ENCODE peak calls at places on chromosome 17, in seven cellular contexts. One of them, this sample, is unnamed.

GRCh38 chr17:67779098-67779672 is 46.1 kb upstream of the BPTF start:
- DNase-seq in stromal cell of bone marrow: no peak
- DNase-seq in endothelial cell of umbilical vein: peak
- DNase-seq in cardiac muscle cell: peak
- DNase-seq in fibroblast of villous mesenchyme: peak
- DNase-seq in NCI-H1105 treated with DMSO at 0.1 percent for 48 hours: no peak
- DNase-seq in cerebellum: no peak
- DNase-seq in this sample: peak

GRCh38 chr17:17362531-17362930 is 59.4 kb downstream of the NT5M start:
- DNase-seq in NCI-H1105 treated with DMSO at 0.1 percent for 48 hours: no peak
- DNase-seq in fibroblast of villous mesenchyme: no peak
- DNase-seq in endothelial cell of umbilical vein: no peak
- DNase-seq in cerebellum: no peak
- DNase-seq in stromal cell of bone marrow: no peak
- DNase-seq in cardiac muscle cell: no peak
- DNase-seq in this sample: no peak

GRCh38 chr17:4550534-4551039 is 4.6 kb downstream of the MYBBP1A start:
- DNase-seq in cardiac muscle cell: no peak
- DNase-seq in endothelial cell of umbilical vein: no peak
- DNase-seq in cerebellum: no peak
- DNase-seq in fibroblast of villous mesenchyme: no peak
- DNase-seq in NCI-H1105 treated with DMSO at 0.1 percent for 48 hours: no peak
- DNase-seq in stromal cell of bone marrow: no peak
- DNase-seq in this sample: no peak

GRCh38 chr17:28725660-28726395 is at the start of gene TLCD1:
- DNase-seq in fibroblast of villous mesenchyme: peak
- DNase-seq in cerebellum: peak
- DNase-seq in endothelial cell of umbilical vein: peak
- DNase-seq in cardiac muscle cell: peak
- DNase-seq in NCI-H1105 treated with DMSO at 0.1 percent for 48 hours: peak
- DNase-seq in stromal cell of bone marrow: peak
- DNase-seq in this sample: peak

GRCh38 chr17:10349403-10349802 is 23.4 kb downstream of the MYH13 start:
- DNase-seq in cardiac muscle cell: no peak
- DNase-seq in cerebellum: no peak
- DNase-seq in fibroblast of villous mesenchyme: no peak
- DNase-seq in stromal cell of bone marrow: no peak
- DNase-seq in NCI-H1105 treated with DMSO at 0.1 percent for 48 hours: no peak
- DNase-seq in endothelial cell of umbilical vein: no peak
- DNase-seq in this sample: no peak

GRCh38 chr17:77233127-77233526 is 92.4 kb downstream of the SEC14L1 start:
- DNase-seq in cardiac muscle cell: no peak
- DNase-seq in NCI-H1105 treated with DMSO at 0.1 percent for 48 hours: no peak
- DNase-seq in endothelial cell of umbilical vein: no peak
- DNase-seq in fibroblast of villous mesenchyme: no peak
- DNase-seq in stromal cell of bone marrow: no peak
- DNase-seq in cerebellum: no peak
- DNase-seq in this sample: no peak

GRCh38 chr17:17940451-17940911 is 31.7 kb downstream of the TOM1L2 start:
- DNase-seq in stromal cell of bone marrow: no peak
- DNase-seq in cardiac muscle cell: no peak
- DNase-seq in cerebellum: no peak
- DNase-seq in endothelial cell of umbilical vein: peak
- DNase-seq in NCI-H1105 treated with DMSO at 0.1 percent for 48 hours: peak
- DNase-seq in fibroblast of villous mesenchyme: peak
- DNase-seq in this sample: no peak

GRCh38 chr17:39209317-39210092 is 9.4 kb downstream of the RPL19 start:
- DNase-seq in fibroblast of villous mesenchyme: peak
- DNase-seq in stromal cell of bone marrow: no peak
- DNase-seq in endothelial cell of umbilical vein: peak
- DNase-seq in cerebellum: peak
- DNase-seq in cardiac muscle cell: peak
- DNase-seq in NCI-H1105 treated with DMSO at 0.1 percent for 48 hours: no peak
- DNase-seq in this sample: no peak

GRCh38 chr17:55609737-55610201 is 98.5 kb upstream of the SMIM36 start:
- DNase-seq in endothelial cell of umbilical vein: no peak
- DNase-seq in fibroblast of villous mesenchyme: peak
- DNase-seq in cerebellum: no peak
- DNase-seq in stromal cell of bone marrow: peak
- DNase-seq in NCI-H1105 treated with DMSO at 0.1 percent for 48 hours: no peak
- DNase-seq in cardiac muscle cell: peak
- DNase-seq in this sample: no peak

This sample was measured in RWPE1.